ENCODE peak calls at places on chromosomes 2 and 18, in six cellular contexts. I is astrocyte of the cerebellum, F is mammary epithelial cell, T is PC-9, Z is HCT116, G is astrocyte. B is an unnamed sample.

GRCh38 chr2:100240386-100240785 is 81.9 kb downstream of the LONRF2 start:
- DNase-seq in I (no peak), F (no peak), T (no peak), Z (no peak), G (no peak), B (no peak)

GRCh38 chr2:2788076-2788475 is 457.0 kb upstream of the MYT1L start:
- DNase-seq in I (no peak), F (no peak), T (no peak), Z (no peak), G (no peak), B (no peak)

GRCh38 chr2:75801234-75801982 is 90.7 kb upstream of the GCFC2 start:
- DNase-seq in I (no peak), F (no peak), T (no peak), Z (no peak), G (no peak), B (no peak)

GRCh38 chr2:129499747-129500146 is 479.7 kb upstream of the RAB6C start:
- DNase-seq in I (no peak), F (peak; percentile 14), T (no peak), Z (no peak), G (no peak), B (no peak)

GRCh38 chr18:12820526-12820925 is 63.5 kb downstream of the PTPN2 start:
- DNase-seq in I (no peak), F (no peak), T (no peak), Z (no peak), G (no peak), B (no peak)

GRCh38 chr18:78773819-78774218 is 205.8 kb upstream of the SALL3 start:
- DNase-seq in I (no peak), F (no peak), T (no peak), Z (no peak), G (no peak), B (no peak)

GRCh38 chr2:100235098-100235497 is 87.2 kb downstream of the LONRF2 start:
- DNase-seq in I (no peak), F (no peak), T (no peak), Z (no peak), G (no peak), B (peak; percentile 44)

GRCh38 chr2:132278267-132278666 is 116.5 kb upstream of the ANKRD30BL start:
- DNase-seq in I (no peak), F (no peak), T (no peak), Z (no peak), G (no peak), B (no peak)

GRCh38 chr18:22173928-22174301 is 4.5 kb downstream of the GATA6 start:
- DNase-seq in I (no peak), F (no peak), T (no peak), Z (no peak), G (no peak), B (no peak)

GRCh38 chr18:68494802-68495560 is 219.9 kb downstream of the TMX3 start:
- DNase-seq in I (peak; percentile 93), F (peak; percentile 58), T (no peak), Z (no peak), G (peak; percentile 98), B (no peak)

GRCh38 chr2:240466579-240467148 is 31.2 kb downstream of the GPC1 start:
- DNase-seq in I (no peak), F (no peak), T (no peak), Z (no peak), G (no peak), B (no peak)

GRCh38 chr2:20232837-20233207 is 7.9 kb upstream of the SDC1 start:
- DNase-seq in I (no peak), F (peak; percentile 96), T (peak; percentile 100), Z (no peak), G (no peak), B (no peak)

GRCh38 chr18:55731594-55732042 is 143.6 kb upstream of the TCF4 start:
- DNase-seq in I (no peak), F (peak; percentile 29), T (no peak), Z (no peak), G (no peak), B (no peak)

DNA sequence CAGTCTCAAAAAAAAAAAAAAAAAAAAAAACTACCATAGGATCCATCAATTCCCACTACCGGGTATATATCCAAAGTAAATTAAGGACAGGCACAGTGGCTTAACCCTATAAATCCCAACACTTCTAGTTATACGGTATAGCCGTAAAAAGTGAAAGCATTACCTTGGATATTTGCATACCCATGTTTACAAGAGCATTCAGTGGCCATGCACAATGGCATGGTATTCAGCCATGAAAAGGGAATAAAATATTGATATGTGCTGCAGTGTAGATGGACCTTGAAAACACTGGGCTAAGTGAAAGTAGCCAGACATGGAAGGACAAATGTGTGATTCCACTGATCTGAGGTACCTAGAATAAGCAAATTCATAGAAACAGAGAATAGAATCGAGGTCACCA is 111.8 kb upstream of the CAB39 start:
- DNase-seq in I (no peak), F (no peak), T (no peak), Z (no peak), G (no peak), B (no peak)
- H3K4me3 ChIP-seq in I (no peak overlapping the region), F (no peak overlapping the region), T (no peak overlapping the region), Z (no peak overlapping the region), G (no peak overlapping the region), B (peak overlapping the region; percentile 44)

GRCh38 chr2:11346129-11346528 is 1.7 kb upstream of the ROCK2 start:
- DNase-seq in I (no peak), F (no peak), T (peak; percentile 44), Z (no peak), G (no peak), B (no peak)

GRCh38 chr2:11343344-11343625 is 1.2 kb downstream of the ROCK2 start:
- DNase-seq in I (no peak), F (peak; percentile 12), T (no peak), Z (peak; percentile 18), G (no peak), B (no peak)

GRCh38 chr2:11343626-11344341 is 652 bp downstream of the ROCK2 start:
- DNase-seq in I (no peak), F (peak; percentile 38), T (peak; percentile 58), Z (no peak), G (peak; percentile 12), B (no peak)

GRCh38 chr2:11344342-11344955 is at the start of gene ROCK2:
- DNase-seq in I (peak; percentile 53), F (peak; percentile 74), T (peak; percentile 48), Z (peak; percentile 53), G (peak; percentile 72), B (no peak)

DNA sequence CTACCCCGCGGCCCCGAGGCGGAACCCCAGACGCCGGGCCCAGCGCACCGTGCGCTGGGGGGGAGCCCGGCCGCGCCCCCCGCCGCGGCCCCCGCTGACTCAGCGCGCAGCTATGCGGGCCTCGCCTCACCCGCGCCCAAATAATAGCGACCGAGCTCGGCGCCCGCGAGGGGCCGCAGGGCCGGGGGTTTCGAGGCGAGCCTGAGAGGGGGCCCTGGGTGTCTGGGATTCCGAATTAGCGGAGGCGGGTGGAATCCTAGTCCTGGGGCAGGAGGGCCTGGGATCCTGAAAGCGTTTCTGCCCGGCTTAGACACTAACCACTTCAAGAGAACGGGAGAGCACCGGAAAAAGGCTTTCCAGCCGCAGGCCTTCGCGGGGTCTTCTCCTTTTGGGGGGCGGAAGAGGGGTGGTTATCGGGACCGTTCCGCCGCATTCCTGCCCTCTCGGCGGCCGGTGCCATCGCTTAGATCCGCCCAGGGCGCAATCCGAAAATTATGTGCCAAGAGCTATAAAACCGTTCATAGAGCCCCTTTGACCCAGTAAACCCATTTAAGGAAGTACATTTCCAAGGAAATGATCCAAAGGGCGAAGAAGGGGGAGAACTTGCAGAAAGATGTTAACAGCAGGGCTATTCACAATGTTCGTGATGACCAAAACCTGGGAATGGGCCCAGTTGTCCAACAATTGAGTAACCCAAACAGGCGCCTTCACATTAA is 678 bp upstream of the ROCK2 start:
- DNase-seq in I (peak; percentile 64), F (no peak), T (peak; percentile 88), Z (peak; percentile 76), G (peak; percentile 51), B (no peak)
- TF ChIP-seq CTCF in I (no peak), F (no peak), T (no peak), Z (no peak), G (no peak), B (no peak)

GRCh38 chr2:125638345-125638744 is 1017.6 kb upstream of the GYPC start:
- DNase-seq in I (no peak), F (no peak), T (no peak), Z (no peak), G (no peak), B (no peak)

GRCh38 chr2:125643585-125643984 is 1012.4 kb upstream of the GYPC start:
- DNase-seq in I (no peak), F (no peak), T (no peak), Z (no peak), G (no peak), B (no peak)

GRCh38 chr2:125642032-125642431 is 1013.9 kb upstream of the GYPC start:
- DNase-seq in I (no peak), F (no peak), T (no peak), Z (no peak), G (no peak), B (no peak)

GRCh38 chr2:125644257-125644656 is 1011.7 kb upstream of the GYPC start:
- DNase-seq in I (no peak), F (no peak), T (no peak), Z (no peak), G (no peak), B (no peak)

GRCh38 chr2:125643128-125643527 is 1012.8 kb upstream of the GYPC start:
- DNase-seq in I (no peak), F (no peak), T (no peak), Z (no peak), G (no peak), B (no peak)
- H3K4me3 ChIP-seq in I (no peak overlapping the region), F (no peak overlapping the region), T (no peak overlapping the region), Z (no peak overlapping the region), G (no peak overlapping the region), B (no peak overlapping the region)

GRCh38 chr18:26655010-26655613 is 106.8 kb upstream of the KCTD1 start:
- DNase-seq in I (no peak), F (no peak), T (no peak), Z (no peak), G (peak; percentile 11), B (no peak)

GRCh38 chr18:26656401-26656943 is 108.1 kb upstream of the KCTD1 start:
- DNase-seq in I (no peak), F (no peak), T (no peak), Z (no peak), G (no peak), B (no peak)

GRCh38 chr18:26654173-26655009 is 106.0 kb upstream of the KCTD1 start:
- DNase-seq in I (no peak), F (no peak), T (no peak), Z (no peak), G (no peak), B (no peak)

GRCh38 chr18:26656944-26657536 is 108.7 kb upstream of the KCTD1 start:
- DNase-seq in I (no peak), F (peak; percentile 73), T (no peak), Z (no peak), G (peak; percentile 41), B (no peak)

DNA sequence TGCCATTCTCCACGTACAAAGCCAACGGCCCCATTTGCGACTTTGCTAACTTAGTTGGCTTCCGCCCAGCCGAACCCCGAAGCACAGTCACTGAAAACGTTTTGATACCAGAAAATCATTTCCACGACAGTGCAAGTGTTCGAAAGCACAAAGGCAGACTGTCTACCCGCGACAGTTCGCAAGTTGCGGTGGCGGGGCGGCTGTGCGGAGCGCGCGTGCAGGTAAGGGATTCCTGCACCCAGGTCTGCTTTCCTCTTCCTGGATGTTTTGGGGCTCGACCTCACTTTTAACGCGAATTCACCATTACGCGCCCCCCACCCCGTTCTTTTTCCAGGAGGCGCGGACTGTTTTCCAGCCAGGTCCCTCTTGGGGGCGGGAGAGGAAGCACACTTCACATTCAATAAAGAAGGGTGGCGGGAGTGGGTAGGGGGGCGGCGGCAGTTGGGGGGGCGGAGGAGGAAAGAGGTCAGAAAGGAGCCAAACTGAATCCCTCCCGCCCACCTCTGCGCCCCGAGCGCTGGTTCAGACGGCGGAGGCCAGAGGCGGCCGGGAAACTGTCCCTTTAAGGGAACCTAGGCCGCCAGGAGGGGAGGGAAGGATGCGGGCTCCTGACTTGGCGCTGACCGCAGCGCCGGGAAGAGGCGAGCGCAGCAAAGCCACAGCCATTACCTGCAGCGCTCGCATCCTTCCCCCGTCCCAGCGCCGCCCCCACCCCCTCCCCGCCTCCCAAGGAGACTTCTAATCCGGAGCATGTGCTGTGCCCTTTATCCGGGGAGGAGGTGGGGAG is 107.5 kb upstream of the KCTD1 start:
- DNase-seq in I (no peak), F (peak; percentile 63), T (peak; percentile 47), Z (no peak), G (peak; percentile 29), B (no peak)
- TF ChIP-seq CTCF in I (peak; percentile 30), F (no peak), T (no peak), Z (no peak), G (no peak), B (no peak)